ENCODE peak calls at places on chromosomes 13 and 19, in nine cellular contexts. U is cardiac muscle cell, A is iPS-NIHi11, F is KBM-7, L is left ventricle myocardium inferior, B is neural crest cell, E is choroid plexus epithelial cell, W is neural progenitor cell, C is brain microvascular endothelial cell. S is an unnamed sample.

GRCh38 chr19:36916991-36917390 is 859 bp downstream of the ZNF568 start:
- DNase-seq in U (peak), A (no peak), F (no peak), L (no peak), B (no peak), E (peak), W (peak), C (peak), S (no peak)

GRCh38 chr13:30114586-30115256 is 192.6 kb downstream of the KATNAL1 start:
- DNase-seq in U (peak), A (peak), F (peak), L (peak), B (peak), E (peak), W (peak), C (peak), S (peak)

GRCh38 chr19:4415352-4415751 is 12.9 kb downstream of the CHAF1A start:
- DNase-seq in U (no peak), A (peak), F (no peak), L (no peak), B (no peak), E (no peak), W (peak), C (no peak), S (no peak)

GRCh38 chr19:918481-919156 is 1.5 kb downstream of the KISS1R start:
- DNase-seq in U (peak), A (peak), F (no peak), L (no peak), B (no peak), E (no peak), W (peak), C (no peak), S (peak)

GRCh38 chr19:16397791-16398529 is 73.3 kb downstream of the KLF2 start:
- DNase-seq in U (no peak), A (no peak), F (no peak), L (no peak), B (no peak), E (no peak), W (no peak), C (no peak), S (no peak)

GRCh38 chr19:5950744-5951143 is 27.2 kb downstream of the RANBP3 start:
- DNase-seq in U (no peak), A (no peak), F (no peak), L (no peak), B (no peak), E (no peak), W (peak), C (no peak), S (no peak)

GRCh38 chr13:62320731-62321130 is 905.1 kb upstream of the PCDH20 start:
- DNase-seq in U (no peak), A (no peak), F (no peak), L (no peak), B (no peak), E (no peak), W (no peak), C (no peak), S (no peak)

GRCh38 chr13:75762967-75763366 is 126.8 kb downstream of the LMO7 start:
- DNase-seq in U (no peak), A (no peak), F (no peak), L (no peak), B (no peak), E (no peak), W (no peak), C (no peak), S (no peak)

GRCh38 chr19:19372656-19373416 is 32.6 kb upstream of the GATAD2A start:
- DNase-seq in U (no peak), A (no peak), F (peak), L (peak), B (no peak), E (peak), W (no peak), C (peak), S (no peak)

GRCh38 chr13:74695021-74695800 is 561.0 kb upstream of the KLF12 start:
- DNase-seq in U (peak), A (no peak), F (no peak), L (no peak), B (no peak), E (peak), W (no peak), C (peak), S (no peak)

GRCh38 chr19:45368737-45369340 is 1.5 kb downstream of the ERCC2 start:
- DNase-seq in U (no peak), A (peak), F (no peak), L (no peak), B (no peak), E (no peak), W (peak), C (no peak), S (no peak)

GRCh38 chr19:18761531-18762110 is 29.5 kb downstream of the COMP start:
- DNase-seq in U (no peak), A (no peak), F (no peak), L (no peak), B (no peak), E (no peak), W (no peak), C (no peak), S (no peak)

GRCh38 chr13:56314755-56315154 is 826.0 kb upstream of the PRR20A start:
- DNase-seq in U (no peak), A (no peak), F (no peak), L (no peak), B (no peak), E (no peak), W (no peak), C (no peak), S (no peak)

GRCh38 chr13:54928071-54928470 is 1899.5 kb downstream of the OLFM4 start:
- DNase-seq in U (no peak), A (no peak), F (no peak), L (no peak), B (no peak), E (no peak), W (no peak), C (no peak), S (no peak)

GRCh38 chr19:1471514-1472107 is 7.4 kb downstream of the C19orf25 start:
- DNase-seq in U (no peak), A (no peak), F (peak), L (no peak), B (no peak), E (no peak), W (peak), C (no peak), S (no peak)

GRCh38 chr19:13095393-13095784 is 7.3 kb downstream of the LYL1 start:
- DNase-seq in U (no peak), A (peak), F (no peak), L (no peak), B (no peak), E (no peak), W (peak), C (no peak), S (no peak)

GRCh38 chr13:31767175-31767900 is 28.0 kb downstream of the RXFP2 start:
- DNase-seq in U (no peak), A (no peak), F (no peak), L (no peak), B (no peak), E (peak), W (no peak), C (peak), S (no peak)

GRCh38 chr19:22610121-22610520 is 24.0 kb upstream of the ZNF492 start:
- DNase-seq in U (no peak), A (no peak), F (no peak), L (no peak), B (no peak), E (no peak), W (no peak), C (no peak), S (no peak)

GRCh38 chr13:30718661-30719520 is 16.5 kb upstream of the ALOX5AP start:
- DNase-seq in U (no peak), A (no peak), F (no peak), L (no peak), B (no peak), E (peak), W (no peak), C (peak), S (no peak)

GRCh38 chr19:10007811-10008211 is 2.5 kb downstream of the COL5A3 start:
- DNase-seq in U (no peak), A (no peak), F (no peak), L (peak), B (no peak), E (peak), W (no peak), C (peak), S (no peak)

GRCh38 chr13:84137292-84137691 is 255.0 kb upstream of the SLITRK1 start:
- DNase-seq in U (no peak), A (no peak), F (peak), L (no peak), B (no peak), E (peak), W (no peak), C (peak), S (no peak)

GRCh38 chr13:42777476-42777875 is 3.9 kb upstream of the FAM216B start:
- DNase-seq in U (no peak), A (no peak), F (no peak), L (no peak), B (no peak), E (no peak), W (no peak), C (no peak), S (no peak)

GRCh38 chr19:16106121-16106520 is 5.6 kb upstream of the RAB8A start:
- DNase-seq in U (no peak), A (no peak), F (peak), L (no peak), B (no peak), E (peak), W (no peak), C (no peak), S (no peak)

GRCh38 chr13:41655997-41656396 is 198.6 kb downstream of the RGCC start:
- DNase-seq in U (no peak), A (no peak), F (no peak), L (no peak), B (no peak), E (no peak), W (no peak), C (no peak), S (no peak)

GRCh38 chr13:43331676-43332075 is 308.3 kb downstream of the DNAJC15 start:
- DNase-seq in U (no peak), A (no peak), F (no peak), L (no peak), B (no peak), E (peak), W (peak), C (peak), S (no peak)

GRCh38 chr13:26653310-26653709 is 95.8 kb downstream of the WASF3 start:
- DNase-seq in U (no peak), A (no peak), F (no peak), L (no peak), B (no peak), E (no peak), W (no peak), C (peak), S (no peak)

GRCh38 chr13:39370554-39370953 is 232.4 kb downstream of the LHFPL6 start:
- DNase-seq in U (peak), A (no peak), F (no peak), L (peak), B (no peak), E (no peak), W (no peak), C (no peak), S (no peak)

GRCh38 chr13:27504126-27504525 is 53.8 kb upstream of the MTIF3 start:
- DNase-seq in U (no peak), A (no peak), F (no peak), L (peak), B (no peak), E (no peak), W (no peak), C (no peak), S (no peak)

GRCh38 chr19:31534231-31534630 is 185.0 kb upstream of the TSHZ3 start:
- DNase-seq in U (no peak), A (no peak), F (no peak), L (no peak), B (no peak), E (no peak), W (no peak), C (no peak), S (no peak)

GRCh38 chr19:10835089-10835753 is 791 bp downstream of the TMED1 start:
- DNase-seq in U (no peak), A (peak), F (no peak), L (no peak), B (no peak), E (no peak), W (no peak), C (no peak), S (no peak)

GRCh38 chr19:43318203-43318602 is 35.3 kb upstream of the CD177 start:
- DNase-seq in U (no peak), A (no peak), F (no peak), L (no peak), B (no peak), E (no peak), W (no peak), C (no peak), S (no peak)

GRCh38 chr19:41801682-41802317 is 5.4 kb downstream of the CEACAM3 start:
- DNase-seq in U (no peak), A (no peak), F (peak), L (no peak), B (no peak), E (no peak), W (no peak), C (no peak), S (no peak)